ENCODE peak calls at places on chromosome 18, in nine cellular contexts. F is AG08396, M is NAMALWA, J is RKO, Y is AG08395, N is NCI-H69, B is neural progenitor cell, I is A549, K is iris pigment epithelial cell. R is an unnamed sample.

GRCh38 chr18:34511435-34511834 is 198.7 kb upstream of the DTNA start:
- DNase-seq in N (no peak), B (no peak), Y (no peak), M (no peak), I (no peak), K (no peak), F (no peak), J (no peak), R (no peak)

GRCh38 chr18:45248240-45248903 is 366.9 kb upstream of the SLC14A2 start:
- DNase-seq in B (no peak), Y (peak; percentile 82), I (no peak), N (no peak), M (no peak), F (peak; percentile 66), J (no peak), K (peak; percentile 82), R (no peak)

GRCh38 chr18:12769644-12770440 is 67.0 kb downstream of the PSMG2 start:
- DNase-seq in Y (no peak), M (no peak), N (no peak), B (no peak), K (peak; percentile 57), I (no peak), F (no peak), J (no peak), R (no peak)

GRCh38 chr18:10299686-10300085 is 154.7 kb upstream of the APCDD1 start:
- DNase-seq in N (peak; percentile 85), B (no peak), Y (peak; percentile 34), M (no peak), K (no peak), J (no peak), I (no peak), F (no peak), R (no peak)

GRCh38 chr18:31100598-31101147 is 1.5 kb downstream of the DSC2 start:
- DNase-seq in B (peak; percentile 74), K (no peak), M (no peak), Y (no peak), F (no peak), I (no peak), J (no peak), N (no peak), R (peak; percentile 84)

GRCh38 chr18:25827961-25828561 is 262.4 kb downstream of the SS18 start:
- DNase-seq in Y (peak; percentile 21), F (no peak), J (no peak), I (no peak), B (no peak), N (peak; percentile 84), K (peak; percentile 33), M (no peak), R (peak; percentile 50)

GRCh38 chr18:80181642-80182461 is 65.5 kb downstream of the PARD6G start:
- DNase-seq in M (no peak), Y (no peak), J (no peak), F (no peak), B (no peak), K (no peak), N (no peak), I (no peak), R (no peak)

GRCh38 chr18:44518091-44518490 is 162.6 kb upstream of the SETBP1 start:
- DNase-seq in M (no peak), K (no peak), Y (peak; percentile 24), I (no peak), J (no peak), F (no peak), B (no peak), N (no peak), R (no peak)

GRCh38 chr18:25055076-25055475 is 296.9 kb downstream of the ZNF521 start:
- DNase-seq in K (no peak), N (no peak), F (peak; percentile 24), M (no peak), I (no peak), B (no peak), Y (peak; percentile 27), J (no peak), R (no peak)

GRCh38 chr18:7919565-7919964 is 352.4 kb downstream of the PTPRM start:
- DNase-seq in B (no peak), K (peak; percentile 43), J (no peak), I (peak; percentile 60), Y (no peak), N (no peak), F (no peak), M (no peak), R (no peak)

GRCh38 chr18:50819027-50819726 is 639 bp downstream of the MRO start:
- DNase-seq in K (no peak), N (peak; percentile 86), F (peak; percentile 11), Y (peak; percentile 13), J (peak; percentile 36), I (peak; percentile 19), M (no peak), B (peak; percentile 66), R (peak; percentile 87)

GRCh38 chr18:24809173-24809955 is 348.9 kb downstream of the HRH4 start:
- DNase-seq in N (no peak), F (no peak), B (no peak), J (no peak), I (no peak), M (no peak), Y (no peak), K (no peak), R (no peak)

GRCh38 chr18:54775686-54776085 is 52.6 kb upstream of the RAB27B start:
- DNase-seq in N (no peak), J (peak; percentile 85), M (no peak), I (peak; percentile 84), F (peak; percentile 41), K (peak; percentile 92), Y (peak; percentile 63), B (no peak), R (no peak)

GRCh38 chr18:78984941-78985784 is 5.5 kb downstream of the SALL3 start:
- DNase-seq in N (peak; percentile 78), B (peak; percentile 82), J (peak; percentile 70), K (peak; percentile 7), Y (no peak), M (peak; percentile 59), F (no peak), I (peak; percentile 28), R (peak; percentile 81)

GRCh38 chr18:44957440-44957839 is 276.8 kb downstream of the SETBP1 start:
- DNase-seq in I (no peak), M (no peak), F (no peak), N (no peak), Y (no peak), K (no peak), B (no peak), J (no peak), R (no peak)

GRCh38 chr18:7237670-7238272 is 6.9 kb downstream of the LRRC30 start:
- DNase-seq in B (no peak), Y (no peak), I (no peak), J (no peak), F (no peak), N (no peak), K (no peak), M (no peak), R (no peak)

GRCh38 chr18:54734059-54734458 is 94.2 kb upstream of the RAB27B start:
- DNase-seq in N (no peak), K (peak; percentile 98), B (no peak), Y (peak; percentile 89), J (peak; percentile 78), F (peak; percentile 68), M (no peak), I (peak; percentile 69), R (no peak)

GRCh38 chr18:74303936-74304335 is 11.7 kb upstream of the C18orf63 start:
- DNase-seq in J (peak; percentile 44), M (no peak), N (no peak), K (peak; percentile 22), B (no peak), F (no peak), Y (peak; percentile 56), I (no peak), R (no peak)

GRCh38 chr18:54161267-54161666 is 63.2 kb downstream of the MBD2 start:
- DNase-seq in Y (no peak), M (no peak), N (no peak), F (no peak), K (no peak), B (no peak), J (no peak), I (no peak), R (no peak)

GRCh38 chr18:61551586-61551985 is 218.4 kb downstream of the CDH20 start:
- DNase-seq in K (peak; percentile 88), Y (peak; percentile 80), B (peak; percentile 81), J (peak; percentile 83), M (peak; percentile 65), N (peak; percentile 86), F (peak; percentile 84), I (peak; percentile 71), R (peak; percentile 49)

GRCh38 chr18:26460449-26461091 is 87.8 kb downstream of the KCTD1 start:
- DNase-seq in N (peak; percentile 49), Y (no peak), M (no peak), B (no peak), I (peak; percentile 41), F (no peak), J (no peak), K (peak; percentile 62), R (no peak)

GRCh38 chr18:44130365-44130942 is 550.2 kb upstream of the SETBP1 start:
- DNase-seq in J (peak; percentile 34), N (peak; percentile 98), I (peak; percentile 14), F (peak; percentile 14), M (peak; percentile 73), B (peak; percentile 75), Y (peak; percentile 25), K (peak; percentile 42), R (peak; percentile 36)

GRCh38 chr18:13464432-13465125 is 246.0 kb downstream of the LDLRAD4 start:
- DNase-seq in F (no peak), M (peak; percentile 62), N (peak; percentile 24), B (no peak), K (peak; percentile 16), Y (no peak), J (no peak), I (no peak), R (no peak)

GRCh38 chr18:56641714-56642331 is 3.4 kb upstream of the TXNL1 start:
- DNase-seq in Y (no peak), F (no peak), B (no peak), J (peak; percentile 26), N (peak; percentile 52), I (peak; percentile 13), K (peak; percentile 75), M (no peak), R (no peak)

GRCh38 chr18:39772155-39772919 is 2182.7 kb upstream of the PIK3C3 start:
- DNase-seq in I (no peak), F (peak; percentile 6), Y (peak; percentile 10), K (peak; percentile 44), J (no peak), B (no peak), M (no peak), N (no peak), R (no peak)

GRCh38 chr18:55503167-55503820 is 84.7 kb downstream of the TCF4 start:
- DNase-seq in Y (no peak), M (no peak), K (peak; percentile 74), B (no peak), N (no peak), I (no peak), J (no peak), F (no peak), R (no peak)

GRCh38 chr18:72530622-72531021 is 13.5 kb downstream of the CBLN2 start:
- DNase-seq in J (no peak), I (no peak), K (no peak), N (peak; percentile 33), M (peak; percentile 2), B (peak; percentile 7), F (no peak), Y (no peak), R (no peak)

GRCh38 chr18:54444309-54444914 is 86.7 kb downstream of the C18orf54 start:
- DNase-seq in F (peak; percentile 42), N (peak; percentile 71), I (peak; percentile 57), K (peak; percentile 74), M (peak; percentile 87), B (peak; percentile 76), Y (peak; percentile 48), J (peak; percentile 64), R (peak; percentile 78)

GRCh38 chr18:53745228-53745967 is 479.1 kb downstream of the MBD2 start:
- DNase-seq in B (no peak), I (peak; percentile 5), J (peak; percentile 65), F (no peak), M (no peak), K (no peak), N (peak; percentile 19), Y (peak; percentile 5), R (no peak)

GRCh38 chr18:28409811-28410210 is 232.9 kb upstream of the CDH2 start:
- DNase-seq in M (no peak), I (no peak), B (no peak), N (no peak), J (no peak), Y (no peak), F (no peak), K (no peak), R (no peak)

GRCh38 chr18:25435462-25435782 is 83.5 kb upstream of the ZNF521 start:
- DNase-seq in M (no peak), K (no peak), I (no peak), F (no peak), Y (no peak), J (no peak), B (no peak), N (no peak), R (no peak)